ENCODE peak calls at places on chromosomes 7 and 10, in four cellular contexts. K is HFFc6, H is K562, R is kidney. E is an unnamed sample.

GRCh38 chr7:135328526-135328925 is 94.9 kb downstream of the STRA8 start:
- DNase-seq in K (no peak), H (no peak), R (no peak), E (no peak)

GRCh38 chr10:116398224-116398623 is 29.4 kb upstream of the PNLIPRP3 start:
- DNase-seq in K (no peak), H (no peak), R (no peak), E (no peak)

GRCh38 chr10:46237815-46238510 is 48.8 kb upstream of the ANTXRL start:
- DNase-seq in K (peak), H (no peak), R (no peak), E (no peak)

GRCh38 chr10:77563638-77564270 is 73.9 kb downstream of the KCNMA1 start:
- DNase-seq in K (no peak), H (no peak), R (no peak), E (no peak)

GRCh38 chr7:112056409-112056808 is 149.8 kb downstream of the DOCK4 start:
- DNase-seq in K (no peak), H (no peak), R (no peak), E (no peak)

GRCh38 chr10:112915590-112916572 is 34.2 kb upstream of the TCF7L2 start:
- DNase-seq in K (no peak), H (no peak), R (peak), E (no peak)

GRCh38 chr10:101682172-101682825 is 12.7 kb downstream of the FBXW4 start:
- DNase-seq in K (no peak), H (no peak), R (no peak), E (no peak)

GRCh38 chr10:123808873-123809272 is 82.7 kb downstream of the CPXM2 start:
- DNase-seq in K (peak), H (no peak), R (no peak), E (no peak)